ENCODE peak calls at places on chromosome 3, in nine cellular contexts. K, N, R, I, V, D, W, H and T are unnamed samples. For H3K4me1, the result is how much of the 10 kb centered on the place peaks cover.

GRCh38 chr3:43995929-43996378 is 245.7 kb upstream of the TOPAZ1 start:
- DNase-seq in H (no peak), V (no peak), R (no peak), I (no peak), K (peak), W (no peak), N (no peak), D (no peak), T (no peak)

GRCh38 chr3:43699864-43700263 is 9.1 kb downstream of the ABHD5 start:
- DNase-seq in R (no peak), D (no peak), V (no peak), K (peak), W (no peak), I (no peak), N (no peak), H (no peak), T (no peak)

GRCh38 chr3:173932624-173933023 is 535.1 kb downstream of the NLGN1 start:
- DNase-seq in D (no peak), R (no peak), I (no peak), W (peak), H (no peak), V (no peak), N (no peak), K (peak), T (no peak)

GRCh38 chr3:2098398-2099027 is at the start of gene CNTN4:
- DNase-seq in N (peak), R (peak), V (peak), I (peak), D (peak), K (peak), W (peak), H (no peak), T (peak)

GRCh38 chr3:46089237-46090011 is 62.1 kb upstream of the XCR1 start:
- DNase-seq in V (peak), N (no peak), W (peak), I (peak), K (peak), H (no peak), R (peak), D (peak), T (no peak)

GRCh38 chr3:143849854-143850549 is 1.7 kb upstream of the SLC9A9 start:
- DNase-seq in D (no peak), K (peak), V (no peak), I (no peak), W (peak), R (no peak), H (peak), N (no peak), T (no peak)

GRCh38 chr3:15636028-15636709 is 34.6 kb downstream of the BTD start:
- DNase-seq in H (no peak), D (no peak), V (peak), K (peak), I (no peak), W (peak), R (no peak), N (no peak), T (peak)

GRCh38 chr3:98956008-98956407 is 54.5 kb upstream of the DCBLD2 start:
- DNase-seq in K (no peak), R (no peak), D (no peak), W (no peak), H (no peak), V (no peak), I (no peak), N (no peak), T (no peak)

GRCh38 chr3:159416854-159417253 is 571.8 kb upstream of the IL12A start:
- DNase-seq in N (no peak), R (no peak), W (peak), K (no peak), V (no peak), D (no peak), H (no peak), I (no peak), T (no peak)

GRCh38 chr3:71238267-71238985 is 345.1 kb downstream of the FOXP1 start:
- DNase-seq in K (no peak), N (no peak), D (no peak), I (no peak), W (no peak), V (no peak), R (no peak), H (no peak), T (no peak)

GRCh38 chr3:56977561-56977889 is 82.9 kb upstream of the SPATA12 start:
- DNase-seq in I (no peak), W (no peak), V (no peak), H (no peak), N (no peak), K (no peak), R (no peak), D (no peak), T (no peak)

GRCh38 chr3:141336672-141337522 is 31.4 kb upstream of the ZBTB38 start:
- DNase-seq in H (no peak), N (no peak), D (no peak), I (no peak), V (no peak), K (peak), W (peak), R (no peak), T (no peak)

GRCh38 chr3:184282941-184283340 is 7.1 kb downstream of the ECE2 start:
- DNase-seq in W (no peak), D (no peak), R (no peak), V (no peak), K (peak), I (no peak), H (no peak), N (no peak), T (no peak)

GRCh38 chr3:7504886-7505775 is 644.2 kb downstream of the GRM7 start:
- DNase-seq in N (no peak), D (no peak), K (no peak), W (peak), V (peak), R (no peak), I (no peak), H (no peak), T (no peak)

GRCh38 chr3:23817508-23818223 is 11.9 kb downstream of the UBE2E1 start:
- DNase-seq in H (no peak), W (no peak), D (no peak), R (no peak), V (no peak), I (no peak), K (no peak), N (no peak), T (no peak)

GRCh38 chr3:125381743-125382142 is 6.6 kb upstream of the ZNF148 start:
- DNase-seq in R (no peak), I (no peak), W (no peak), H (peak), D (no peak), N (no peak), K (peak), V (no peak), T (no peak)

GRCh38 chr3:72082121-72082715 is 297.3 kb upstream of the PROK2 start:
- DNase-seq in N (no peak), H (no peak), W (peak), V (no peak), R (no peak), K (peak), D (no peak), I (peak), T (peak)

GRCh38 chr3:118151164-118151563 is 883.5 kb downstream of the IGSF11 start:
- DNase-seq in K (no peak), R (no peak), V (no peak), W (no peak), I (no peak), D (no peak), H (no peak), N (no peak), T (no peak)

GRCh38 chr3:145197051-145197562 is 963.9 kb downstream of the PLOD2 start:
- DNase-seq in N (no peak), W (no peak), I (no peak), H (no peak), R (peak), D (no peak), V (no peak), K (no peak), T (no peak)

GRCh38 chr3:113241292-113242033 is 30.1 kb downstream of the BOC start:
- DNase-seq in N (no peak), W (peak), K (peak), I (no peak), R (no peak), D (no peak), V (no peak), H (no peak), T (peak)

GRCh38 chr3:622314-622713 is 425.8 kb downstream of the CHL1 start:
- DNase-seq in I (no peak), H (no peak), K (no peak), D (no peak), R (no peak), V (no peak), W (no peak), N (no peak), T (no peak)

GRCh38 chr3:177810162-177810623 is 612.9 kb upstream of the TBL1XR1 start:
- DNase-seq in V (no peak), N (no peak), K (peak), H (peak), W (peak), I (no peak), D (no peak), R (no peak), T (no peak)

GRCh38 chr3:156554842-156555687 is at the start of gene SSR3:
- DNase-seq in H (peak), D (peak), I (peak), V (peak), R (peak), N (peak), W (peak), K (peak), T (peak)

DNA sequence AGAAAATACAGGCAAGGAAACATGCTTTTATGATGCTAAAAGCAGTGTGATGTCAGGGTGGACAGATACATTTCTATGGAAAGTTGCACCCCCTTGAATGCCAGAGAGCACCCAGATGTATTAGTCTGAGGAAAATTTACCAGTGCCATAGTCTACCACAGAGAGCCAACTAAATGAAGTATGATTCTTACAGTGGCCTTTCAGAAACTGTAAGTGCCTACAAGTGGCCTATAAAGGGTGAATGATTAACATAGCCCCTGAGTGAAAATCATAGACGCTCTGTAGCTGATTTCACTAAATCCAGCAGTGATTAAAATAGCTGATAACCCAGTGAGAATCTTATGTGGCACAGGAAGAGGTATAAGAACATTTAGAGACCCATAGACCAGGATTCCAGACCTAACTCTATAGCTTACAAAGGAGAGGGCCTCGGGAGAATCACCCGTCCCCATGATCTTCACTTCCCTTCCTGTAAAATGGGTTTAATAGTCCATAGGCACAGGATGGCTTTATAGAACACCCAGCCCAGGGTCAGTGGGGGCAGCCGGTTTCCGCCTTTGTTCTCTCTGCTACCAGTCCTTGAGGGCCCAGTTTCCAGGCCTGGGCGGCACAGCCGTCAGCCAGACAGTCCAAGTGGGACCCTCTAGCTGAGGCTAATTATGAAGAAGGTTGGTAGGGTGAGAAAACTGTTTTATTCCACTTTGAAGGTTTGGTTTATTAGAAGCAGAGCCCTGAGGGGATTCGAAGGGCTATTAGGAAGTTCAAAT is 35.5 kb upstream of the CACNA2D3 start:
- DNase-seq in W (no peak), D (no peak), V (no peak), N (no peak), K (no peak), H (no peak), R (no peak), I (no peak), T (no peak)
- H3K4me3 ChIP-seq in W (no peak), D (peak), V (no peak), N (no peak), K (no peak), H (no peak), R (no peak), I (no peak), T (no peak)

GRCh38 chr3:52053307-52054304 is 2.8 kb downstream of the DUSP7 start:
- DNase-seq in R (no peak), K (peak), D (peak), V (no peak), I (no peak), H (peak), W (peak), N (no peak), T (peak)

GRCh38 chr3:52049503-52049902 is 6.9 kb downstream of the DUSP7 start:
- DNase-seq in H (no peak), I (no peak), K (no peak), N (no peak), D (no peak), W (no peak), R (no peak), V (no peak), T (no peak)

GRCh38 chr3:52050571-52050970 is 5.8 kb downstream of the DUSP7 start:
- DNase-seq in K (no peak), R (no peak), H (no peak), D (no peak), V (no peak), N (no peak), W (no peak), I (no peak), T (no peak)

GRCh38 chr3:52052831-52053306 is 3.5 kb downstream of the DUSP7 start:
- DNase-seq in V (peak), W (peak), I (peak), N (peak), D (peak), H (peak), K (peak), R (peak), T (peak)

DNA sequence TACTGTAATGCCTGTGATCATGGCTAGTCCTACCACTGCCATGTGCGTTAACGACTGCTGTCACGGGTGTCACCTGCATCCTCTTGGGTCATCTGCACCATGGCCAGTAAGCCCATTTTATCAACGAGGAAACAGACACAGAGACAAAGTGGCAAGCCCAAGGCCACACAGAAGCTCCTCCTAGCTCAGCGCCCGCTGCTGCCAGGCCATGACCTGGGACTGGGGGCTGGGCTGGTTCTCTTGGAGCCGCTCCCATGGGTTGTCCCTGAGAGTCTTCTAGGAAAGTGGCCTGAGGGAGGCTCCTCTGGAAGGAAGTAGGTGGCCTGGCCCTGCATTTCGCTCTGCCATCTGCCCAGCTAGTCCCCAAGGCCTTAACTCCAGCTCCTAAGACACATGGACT is 4.9 kb downstream of the DUSP7 start:
- DNase-seq in D (no peak), W (no peak), H (no peak), K (no peak), I (no peak), R (no peak), V (no peak), N (no peak), T (no peak)
- H3K4me1 ChIP-seq in D (half or more), W (under half), H (half or more), K (under half), I (under half), R (under half), V (half or more), N (under half), T (under half)

GRCh38 chr3:33058780-33059179 is 38.2 kb downstream of the GLB1 start:
- DNase-seq in N (no peak), K (no peak), W (no peak), R (no peak), I (no peak), D (no peak), V (no peak), H (no peak), T (no peak)

GRCh38 chr3:33054100-33055097 is 42.5 kb downstream of the GLB1 start:
- DNase-seq in W (peak), V (no peak), D (no peak), R (no peak), H (no peak), N (no peak), K (no peak), I (no peak), T (no peak)

GRCh38 chr3:33060609-33061337 is 36.2 kb downstream of the GLB1 start:
- DNase-seq in D (no peak), N (no peak), V (no peak), K (no peak), H (peak), W (no peak), R (peak), I (no peak), T (no peak)

GRCh38 chr3:33061782-33062181 is 35.2 kb downstream of the GLB1 start:
- DNase-seq in R (no peak), H (peak), V (no peak), W (peak), D (no peak), N (no peak), I (no peak), K (peak), T (no peak)

GRCh38 chr3:33057320-33058298 is 39.3 kb downstream of the GLB1 start:
- DNase-seq in K (no peak), N (no peak), W (no peak), R (no peak), V (no peak), I (no peak), D (no peak), H (no peak), T (no peak)
- H3K4me3 ChIP-seq in K (no peak), N (no peak), W (no peak), R (no peak), V (no peak), I (no peak), D (no peak), H (no peak), T (no peak)

DNA sequence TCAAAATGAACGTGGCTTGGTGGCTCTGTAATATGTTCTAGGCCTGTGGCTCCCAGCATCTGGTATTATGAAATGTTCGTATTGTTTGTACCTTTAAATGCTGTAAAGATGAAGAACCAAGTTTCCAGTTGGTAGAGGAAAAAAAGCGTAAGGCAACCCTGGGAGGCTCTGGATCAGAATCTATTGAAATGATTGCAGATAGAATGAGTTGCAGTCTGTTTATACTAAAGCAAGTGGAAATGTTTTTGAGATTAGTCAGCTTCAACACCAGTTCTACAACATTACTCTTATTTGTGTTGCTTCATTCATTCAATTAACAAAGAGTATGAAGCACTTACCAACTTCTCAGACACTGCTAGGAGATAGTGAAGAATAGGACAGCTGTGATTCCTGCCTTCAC is 5.3 kb downstream of the ARL6IP5 start:
- DNase-seq in I (no peak), D (no peak), V (no peak), W (peak), R (no peak), N (no peak), K (peak), H (no peak), T (no peak)
- H3K4me1 ChIP-seq in I (under half), D (half or more), V (half or more), W (under half), R (half or more), N (under half), K (half or more), H (half or more), T (under half)